ENCODE peak calls at places on chromosome 14, in four cellular contexts. One of them, this sample, is unnamed.

GRCh38 chr14:104983231-104983721 is 2.3 kb upstream of the CLBA1 start:
- DNase-seq in A549: no peak
- DNase-seq in GM23338: no peak
- DNase-seq in SK-N-SH: no peak
- DNase-seq in this sample: no peak

GRCh38 chr14:54493293-54493692 is 4.5 kb upstream of the GMFB start:
- DNase-seq in A549: peak
- DNase-seq in GM23338: peak
- DNase-seq in SK-N-SH: peak
- DNase-seq in this sample: no peak

GRCh38 chr14:90491221-90491867 is 94.5 kb downstream of the CALM1 start:
- DNase-seq in A549: no peak
- DNase-seq in GM23338: no peak
- DNase-seq in SK-N-SH: peak
- DNase-seq in this sample: no peak

GRCh38 chr14:105532111-105532623 is 5.8 kb downstream of the TMEM121 start:
- DNase-seq in A549: no peak
- DNase-seq in GM23338: no peak
- DNase-seq in SK-N-SH: no peak
- DNase-seq in this sample: no peak

GRCh38 chr14:85813040-85813439 is 283.1 kb downstream of the FLRT2 start:
- DNase-seq in A549: no peak
- DNase-seq in GM23338: no peak
- DNase-seq in SK-N-SH: no peak
- DNase-seq in this sample: no peak

GRCh38 chr14:33679461-33680225 is 271.2 kb downstream of the EGLN3 start:
- DNase-seq in A549: no peak
- DNase-seq in GM23338: no peak
- DNase-seq in SK-N-SH: no peak
- DNase-seq in this sample: no peak

GRCh38 chr14:76928301-76928700 is 100.2 kb downstream of the IRF2BPL start:
- DNase-seq in A549: no peak
- DNase-seq in GM23338: no peak
- DNase-seq in SK-N-SH: no peak
- DNase-seq in this sample: no peak

GRCh38 chr14:64112859-64113258 is 181.3 kb downstream of the ESR2 start:
- DNase-seq in A549: no peak
- DNase-seq in GM23338: no peak
- DNase-seq in SK-N-SH: no peak
- DNase-seq in this sample: no peak

GRCh38 chr14:36207500-36207899 is 31.0 kb upstream of the PTCSC3 start:
- DNase-seq in A549: peak
- DNase-seq in GM23338: peak
- DNase-seq in SK-N-SH: peak
- DNase-seq in this sample: no peak

GRCh38 chr14:90698379-90698869 is 117.8 kb downstream of the TTC7B start:
- DNase-seq in A549: no peak
- DNase-seq in GM23338: no peak
- DNase-seq in SK-N-SH: peak
- DNase-seq in this sample: no peak

GRCh38 chr14:21068521-21069387 is 1.4 kb upstream of the ARHGEF40 start:
- DNase-seq in A549: peak
- DNase-seq in GM23338: peak
- DNase-seq in SK-N-SH: peak
- DNase-seq in this sample: no peak

GRCh38 chr14:105172476-105172875 is 3.9 kb upstream of the JAG2 start:
- DNase-seq in A549: no peak
- DNase-seq in GM23338: no peak
- DNase-seq in SK-N-SH: no peak
- DNase-seq in this sample: no peak

GRCh38 chr14:20587489-20588154 is at the start of gene RNASE11:
- DNase-seq in A549: no peak
- DNase-seq in GM23338: no peak
- DNase-seq in SK-N-SH: no peak
- DNase-seq in this sample: no peak

GRCh38 chr14:61569308-61569707 is 126.0 kb upstream of the HIF1A start:
- DNase-seq in A549: no peak
- DNase-seq in GM23338: no peak
- DNase-seq in SK-N-SH: no peak
- DNase-seq in this sample: no peak

GRCh38 chr14:105491366-105492006 is 440 bp downstream of the TEDC1 start:
- DNase-seq in A549: peak
- DNase-seq in GM23338: peak
- DNase-seq in SK-N-SH: peak
- DNase-seq in this sample: no peak

GRCh38 chr14:89720741-89721315 is 233.7 kb downstream of the EFCAB11 start:
- DNase-seq in A549: no peak
- DNase-seq in GM23338: peak
- DNase-seq in SK-N-SH: peak
- DNase-seq in this sample: no peak

GRCh38 chr14:77037886-77038511 is 9.5 kb upstream of the IRF2BPL start:
- DNase-seq in A549: no peak
- DNase-seq in GM23338: peak
- DNase-seq in SK-N-SH: no peak
- DNase-seq in this sample: no peak

GRCh38 chr14:94407906-94408305 is 19.5 kb upstream of the SERPINA1 start:
- DNase-seq in A549: no peak
- DNase-seq in GM23338: no peak
- DNase-seq in SK-N-SH: no peak
- DNase-seq in this sample: no peak

GRCh38 chr14:97337267-97337666 is 540.1 kb downstream of the VRK1 start:
- DNase-seq in A549: no peak
- DNase-seq in GM23338: no peak
- DNase-seq in SK-N-SH: no peak
- DNase-seq in this sample: no peak

GRCh38 chr14:36502558-36503508 is 17.2 kb downstream of the NKX2-1 start:
- DNase-seq in A549: no peak
- DNase-seq in GM23338: no peak
- DNase-seq in SK-N-SH: no peak
- DNase-seq in this sample: no peak

GRCh38 chr14:72830356-72830755 is 63.5 kb downstream of the DPF3 start:
- DNase-seq in A549: no peak
- DNase-seq in GM23338: no peak
- DNase-seq in SK-N-SH: no peak
- DNase-seq in this sample: no peak

GRCh38 chr14:68819260-68819691 is 26.4 kb upstream of the ZFP36L1 start:
- DNase-seq in A549: peak
- DNase-seq in GM23338: peak
- DNase-seq in SK-N-SH: peak
- DNase-seq in this sample: no peak

GRCh38 chr14:74219806-74220205 is 19.4 kb upstream of the VSX2 start:
- DNase-seq in A549: no peak
- DNase-seq in GM23338: no peak
- DNase-seq in SK-N-SH: no peak
- DNase-seq in this sample: no peak

GRCh38 chr14:103550451-103551337 is 11.8 kb downstream of the BAG5 start:
- DNase-seq in A549: no peak
- DNase-seq in GM23338: no peak
- DNase-seq in SK-N-SH: peak
- DNase-seq in this sample: no peak

GRCh38 chr14:25945746-25946145 is 652.1 kb downstream of the NOVA1 start:
- DNase-seq in A549: no peak
- DNase-seq in GM23338: no peak
- DNase-seq in SK-N-SH: no peak
- DNase-seq in this sample: no peak

GRCh38 chr14:64730061-64730440 is 25.8 kb downstream of the PLEKHG3 start:
- DNase-seq in A549: no peak
- DNase-seq in GM23338: no peak
- DNase-seq in SK-N-SH: no peak
- DNase-seq in this sample: no peak

GRCh38 chr14:59376691-59377090 is 88.5 kb downstream of the GPR135 start:
- DNase-seq in A549: no peak
- DNase-seq in GM23338: no peak
- DNase-seq in SK-N-SH: no peak
- DNase-seq in this sample: no peak

GRCh38 chr14:63692309-63693020 is 35.4 kb downstream of the SGPP1 start:
- DNase-seq in A549: no peak
- DNase-seq in GM23338: no peak
- DNase-seq in SK-N-SH: no peak
- DNase-seq in this sample: no peak

GRCh38 chr14:99231850-99232401 is 40.1 kb downstream of the BCL11B start:
- DNase-seq in A549: no peak
- DNase-seq in GM23338: peak
- DNase-seq in SK-N-SH: no peak
- DNase-seq in this sample: no peak

DNA sequence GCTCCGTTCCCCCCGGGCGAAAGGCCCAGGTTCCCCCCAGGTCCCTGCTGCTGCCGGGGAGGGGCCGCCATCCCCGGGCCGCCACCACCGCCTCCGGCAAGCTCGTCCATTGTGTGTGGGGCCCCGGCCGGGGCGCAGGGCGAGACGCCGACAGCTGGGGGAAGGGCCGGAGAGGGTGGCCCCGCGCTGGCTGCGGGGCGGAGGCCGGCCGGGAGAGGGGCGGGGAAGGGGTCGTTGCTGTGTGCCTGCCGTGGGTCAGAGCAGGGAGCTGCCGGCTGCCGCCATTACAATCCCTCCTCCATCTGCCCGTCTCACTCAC is at the start of gene STRN3:
- DNase-seq in A549: no peak
- DNase-seq in GM23338: no peak
- DNase-seq in SK-N-SH: no peak
- DNase-seq in this sample: no peak
- TF ChIP-seq REST in A549: no peak
- TF ChIP-seq REST in GM23338: no peak
- TF ChIP-seq REST in SK-N-SH: peak
- TF ChIP-seq REST in this sample: no peak

GRCh38 chr14:22794533-22794932 is 20.7 kb downstream of the SLC7A7 start:
- DNase-seq in A549: no peak
- DNase-seq in GM23338: no peak
- DNase-seq in SK-N-SH: no peak
- DNase-seq in this sample: no peak

GRCh38 chr14:22796087-22796707 is 19.0 kb downstream of the SLC7A7 start:
- DNase-seq in A549: no peak
- DNase-seq in GM23338: no peak
- DNase-seq in SK-N-SH: no peak
- DNase-seq in this sample: no peak

GRCh38 chr14:22791302-22791701 is 23.9 kb downstream of the SLC7A7 start:
- DNase-seq in A549: no peak
- DNase-seq in GM23338: no peak
- DNase-seq in SK-N-SH: no peak
- DNase-seq in this sample: peak

GRCh38 chr14:22793976-22794375 is 21.3 kb downstream of the SLC7A7 start:
- DNase-seq in A549: no peak
- DNase-seq in GM23338: no peak
- DNase-seq in SK-N-SH: no peak
- DNase-seq in this sample: no peak

GRCh38 chr14:22792158-22792557 is 23.1 kb downstream of the SLC7A7 start:
- DNase-seq in A549: no peak
- DNase-seq in GM23338: no peak
- DNase-seq in SK-N-SH: no peak
- DNase-seq in this sample: no peak
- TF ChIP-seq REST in A549: no peak
- TF ChIP-seq REST in GM23338: no peak
- TF ChIP-seq REST in SK-N-SH: no peak
- TF ChIP-seq REST in this sample: no peak

GRCh38 chr14:78399316-78399889 is 229.2 kb downstream of the NRXN3 start:
- DNase-seq in A549: no peak
- DNase-seq in GM23338: peak
- DNase-seq in SK-N-SH: no peak
- DNase-seq in this sample: no peak
- TF ChIP-seq REST in A549: peak
- TF ChIP-seq REST in GM23338: peak
- TF ChIP-seq REST in SK-N-SH: peak
- TF ChIP-seq REST in this sample: no peak

GRCh38 chr14:71246539-71246938 is 339.3 kb downstream of the PCNX1 start:
- DNase-seq in A549: no peak
- DNase-seq in GM23338: no peak
- DNase-seq in SK-N-SH: no peak
- DNase-seq in this sample: no peak

GRCh38 chr14:71248204-71248603 is 340.9 kb downstream of the PCNX1 start:
- DNase-seq in A549: no peak
- DNase-seq in GM23338: no peak
- DNase-seq in SK-N-SH: no peak
- DNase-seq in this sample: no peak

GRCh38 chr14:71250347-71250746 is 343.1 kb downstream of the PCNX1 start:
- DNase-seq in A549: no peak
- DNase-seq in GM23338: no peak
- DNase-seq in SK-N-SH: no peak
- DNase-seq in this sample: no peak

GRCh38 chr14:71247106-71247505 is 339.8 kb downstream of the PCNX1 start:
- DNase-seq in A549: no peak
- DNase-seq in GM23338: no peak
- DNase-seq in SK-N-SH: no peak
- DNase-seq in this sample: no peak

DNA sequence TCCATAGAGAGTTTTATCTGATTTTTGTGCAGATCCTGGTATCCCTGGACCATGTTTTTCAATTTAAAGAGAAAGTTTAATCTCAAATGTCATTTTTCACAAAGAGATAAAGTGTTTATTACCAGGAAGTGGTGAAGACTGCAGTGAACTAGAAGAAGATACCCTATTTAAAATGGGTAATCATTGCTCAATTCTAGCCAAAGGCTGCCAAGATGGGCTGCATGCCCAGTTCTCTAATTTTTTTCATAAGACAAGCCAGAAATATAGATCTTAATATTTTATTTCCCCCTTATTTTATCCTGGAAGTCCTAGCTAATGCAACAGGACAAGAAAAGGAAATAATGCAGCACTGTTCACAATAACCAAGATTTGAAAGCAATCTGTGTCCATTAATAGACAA is 343.5 kb downstream of the PCNX1 start:
- DNase-seq in A549: no peak
- DNase-seq in GM23338: no peak
- DNase-seq in SK-N-SH: no peak
- DNase-seq in this sample: no peak
- TF ChIP-seq REST in A549: no peak
- TF ChIP-seq REST in GM23338: no peak
- TF ChIP-seq REST in SK-N-SH: no peak
- TF ChIP-seq REST in this sample: no peak

DNA sequence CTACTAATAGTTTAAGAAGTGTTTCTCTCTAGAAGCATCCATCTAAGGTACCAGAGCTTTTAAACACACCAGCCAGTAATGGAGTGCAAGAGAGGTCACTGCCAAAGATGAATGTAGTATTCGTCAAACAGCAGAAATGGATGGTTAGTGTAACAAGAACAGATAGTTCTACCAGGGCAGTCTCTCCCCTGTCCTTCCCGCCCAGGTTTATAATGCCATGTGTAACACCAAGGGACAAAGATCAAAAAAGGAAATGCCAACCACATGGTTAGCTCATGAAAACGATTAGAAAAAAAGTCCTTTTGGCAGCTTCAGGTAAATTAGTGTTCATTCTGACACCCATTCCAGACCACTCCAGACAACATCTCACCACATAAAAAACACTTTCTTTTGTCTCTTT is 100.9 kb downstream of the RPS29 start:
- DNase-seq in A549: no peak
- DNase-seq in GM23338: no peak
- DNase-seq in SK-N-SH: no peak
- DNase-seq in this sample: no peak
- TF ChIP-seq REST in A549: no peak
- TF ChIP-seq REST in GM23338: no peak
- TF ChIP-seq REST in SK-N-SH: no peak
- TF ChIP-seq REST in this sample: no peak

GRCh38 chr14:56555921-56556570 is 23.6 kb upstream of the TMEM260 start:
- DNase-seq in A549: peak
- DNase-seq in GM23338: peak
- DNase-seq in SK-N-SH: peak
- DNase-seq in this sample: peak
- TF ChIP-seq REST in A549: no peak
- TF ChIP-seq REST in GM23338: no peak
- TF ChIP-seq REST in SK-N-SH: no peak
- TF ChIP-seq REST in this sample: no peak

This sample was measured in Panc1.